ENCODE peak calls at places on chromosomes 6 and 20, in six cellular contexts. One of them, this sample, is unnamed.

GRCh38 chr6:135568366-135568765 is 70.8 kb upstream of the AHI1 start:
- DNase-seq in CD4-positive, alpha-beta T cell: peak; percentile 1
- DNase-seq in B cell: no peak
- DNase-seq in Calu3: no peak
- DNase-seq in fibroblast of pulmonary artery: peak; percentile 90
- DNase-seq in ascending aorta: no peak
- DNase-seq in this sample: peak; percentile 44

GRCh38 chr20:1324598-1325172 is 4.3 kb downstream of the SDCBP2 start:
- DNase-seq in CD4-positive, alpha-beta T cell: no peak
- DNase-seq in B cell: peak; percentile 35
- DNase-seq in Calu3: no peak
- DNase-seq in fibroblast of pulmonary artery: peak; percentile 82
- DNase-seq in ascending aorta: peak; percentile 79
- DNase-seq in this sample: no peak

GRCh38 chr6:98845201-98846020 is 11.0 kb downstream of the POU3F2 start:
- DNase-seq in ascending aorta: peak; percentile 81
- DNase-seq in B cell: no peak
- DNase-seq in Calu3: peak; percentile 83
- DNase-seq in fibroblast of pulmonary artery: peak; percentile 87
- DNase-seq in CD4-positive, alpha-beta T cell: peak; percentile 62
- DNase-seq in this sample: peak; percentile 84

GRCh38 chr20:62792182-62792939 is 3.9 kb upstream of the MRGBP start:
- DNase-seq in B cell: no peak
- DNase-seq in CD4-positive, alpha-beta T cell: no peak
- DNase-seq in fibroblast of pulmonary artery: no peak
- DNase-seq in Calu3: peak; percentile 36
- DNase-seq in ascending aorta: no peak
- DNase-seq in this sample: no peak

GRCh38 chr20:44409132-44409600 is 53.7 kb downstream of the HNF4A start:
- DNase-seq in CD4-positive, alpha-beta T cell: no peak
- DNase-seq in ascending aorta: no peak
- DNase-seq in Calu3: no peak
- DNase-seq in fibroblast of pulmonary artery: peak; percentile 28
- DNase-seq in B cell: no peak
- DNase-seq in this sample: no peak

GRCh38 chr6:136983692-136984091 is 61.1 kb downstream of the IL20RA start:
- DNase-seq in CD4-positive, alpha-beta T cell: no peak
- DNase-seq in B cell: no peak
- DNase-seq in fibroblast of pulmonary artery: no peak
- DNase-seq in ascending aorta: no peak
- DNase-seq in Calu3: no peak
- DNase-seq in this sample: no peak

GRCh38 chr20:1863296-1863695 is 31.9 kb upstream of the SIRPA start:
- DNase-seq in Calu3: no peak
- DNase-seq in CD4-positive, alpha-beta T cell: no peak
- DNase-seq in B cell: no peak
- DNase-seq in fibroblast of pulmonary artery: no peak
- DNase-seq in ascending aorta: no peak
- DNase-seq in this sample: no peak

GRCh38 chr6:160173806-160174205 is 52.2 kb downstream of the SLC22A1 start:
- DNase-seq in B cell: no peak
- DNase-seq in fibroblast of pulmonary artery: no peak
- DNase-seq in CD4-positive, alpha-beta T cell: no peak
- DNase-seq in Calu3: no peak
- DNase-seq in ascending aorta: no peak
- DNase-seq in this sample: no peak

GRCh38 chr20:60803335-60804070 is 448.6 kb upstream of the CDH4 start:
- DNase-seq in B cell: no peak
- DNase-seq in fibroblast of pulmonary artery: no peak
- DNase-seq in CD4-positive, alpha-beta T cell: no peak
- DNase-seq in ascending aorta: no peak
- DNase-seq in Calu3: no peak
- DNase-seq in this sample: no peak

GRCh38 chr20:17938889-17939619 is 29.5 kb downstream of the SNX5 start:
- DNase-seq in B cell: peak; percentile 61
- DNase-seq in ascending aorta: peak; percentile 79
- DNase-seq in fibroblast of pulmonary artery: peak; percentile 74
- DNase-seq in CD4-positive, alpha-beta T cell: peak; percentile 25
- DNase-seq in Calu3: peak; percentile 24
- DNase-seq in this sample: peak; percentile 74
- TF ChIP-seq CTCF in B cell: peak; percentile 88
- TF ChIP-seq CTCF in ascending aorta: peak; percentile 85
- TF ChIP-seq CTCF in fibroblast of pulmonary artery: peak; percentile 97
- TF ChIP-seq CTCF in CD4-positive, alpha-beta T cell: peak; percentile 78
- TF ChIP-seq CTCF in Calu3: peak; percentile 52
- TF ChIP-seq CTCF in this sample: peak; percentile 95

DNA sequence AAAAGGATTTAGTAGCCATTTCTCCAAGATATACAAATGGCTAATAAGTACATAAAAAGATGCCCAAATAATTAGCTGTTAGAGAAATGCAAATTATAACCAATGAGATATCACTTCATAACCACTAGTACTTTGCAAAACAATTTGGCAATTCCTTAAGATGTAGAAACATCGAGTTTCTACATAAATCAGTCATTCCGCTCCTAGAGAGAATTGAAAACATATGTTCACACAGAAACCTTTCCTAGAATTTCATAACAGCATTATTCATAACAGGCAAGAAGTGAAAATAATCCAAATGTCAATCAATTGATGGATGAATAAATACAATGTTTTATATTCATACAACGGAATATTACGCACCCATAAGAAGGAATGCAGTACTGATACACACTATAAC is 20.5 kb upstream of the NT5E start:
- DNase-seq in Calu3: no peak
- DNase-seq in CD4-positive, alpha-beta T cell: no peak
- DNase-seq in ascending aorta: no peak
- DNase-seq in B cell: no peak
- DNase-seq in fibroblast of pulmonary artery: no peak
- DNase-seq in this sample: no peak
- TF ChIP-seq CTCF in Calu3: no peak
- TF ChIP-seq CTCF in CD4-positive, alpha-beta T cell: no peak
- TF ChIP-seq CTCF in ascending aorta: no peak
- TF ChIP-seq CTCF in B cell: no peak
- TF ChIP-seq CTCF in fibroblast of pulmonary artery: no peak
- TF ChIP-seq CTCF in this sample: no peak

GRCh38 chr6:36962874-36963273 is 8.3 kb downstream of the PI16 start:
- DNase-seq in CD4-positive, alpha-beta T cell: peak; percentile 72
- DNase-seq in Calu3: peak; percentile 69
- DNase-seq in fibroblast of pulmonary artery: peak; percentile 68
- DNase-seq in ascending aorta: peak; percentile 83
- DNase-seq in B cell: peak; percentile 89
- DNase-seq in this sample: peak; percentile 88

GRCh38 chr6:36964349-36964748 is 9.8 kb downstream of the PI16 start:
- DNase-seq in ascending aorta: no peak
- DNase-seq in Calu3: no peak
- DNase-seq in B cell: no peak
- DNase-seq in fibroblast of pulmonary artery: no peak
- DNase-seq in CD4-positive, alpha-beta T cell: no peak
- DNase-seq in this sample: no peak

GRCh38 chr6:36963451-36964290 is 9.1 kb downstream of the PI16 start:
- DNase-seq in CD4-positive, alpha-beta T cell: peak; percentile 23
- DNase-seq in B cell: peak; percentile 58
- DNase-seq in Calu3: no peak
- DNase-seq in fibroblast of pulmonary artery: no peak
- DNase-seq in ascending aorta: no peak
- DNase-seq in this sample: no peak

GRCh38 chr6:36967301-36967700 is 12.8 kb downstream of the PI16 start:
- DNase-seq in fibroblast of pulmonary artery: no peak
- DNase-seq in CD4-positive, alpha-beta T cell: no peak
- DNase-seq in B cell: no peak
- DNase-seq in Calu3: no peak
- DNase-seq in ascending aorta: no peak
- DNase-seq in this sample: no peak

GRCh38 chr6:36964908-36965307 is 10.4 kb downstream of the PI16 start:
- DNase-seq in CD4-positive, alpha-beta T cell: no peak
- DNase-seq in B cell: no peak
- DNase-seq in ascending aorta: no peak
- DNase-seq in fibroblast of pulmonary artery: no peak
- DNase-seq in Calu3: no peak
- DNase-seq in this sample: no peak
- TF ChIP-seq CTCF in CD4-positive, alpha-beta T cell: no peak
- TF ChIP-seq CTCF in B cell: no peak
- TF ChIP-seq CTCF in ascending aorta: no peak
- TF ChIP-seq CTCF in fibroblast of pulmonary artery: no peak
- TF ChIP-seq CTCF in Calu3: no peak
- TF ChIP-seq CTCF in this sample: no peak

DNA sequence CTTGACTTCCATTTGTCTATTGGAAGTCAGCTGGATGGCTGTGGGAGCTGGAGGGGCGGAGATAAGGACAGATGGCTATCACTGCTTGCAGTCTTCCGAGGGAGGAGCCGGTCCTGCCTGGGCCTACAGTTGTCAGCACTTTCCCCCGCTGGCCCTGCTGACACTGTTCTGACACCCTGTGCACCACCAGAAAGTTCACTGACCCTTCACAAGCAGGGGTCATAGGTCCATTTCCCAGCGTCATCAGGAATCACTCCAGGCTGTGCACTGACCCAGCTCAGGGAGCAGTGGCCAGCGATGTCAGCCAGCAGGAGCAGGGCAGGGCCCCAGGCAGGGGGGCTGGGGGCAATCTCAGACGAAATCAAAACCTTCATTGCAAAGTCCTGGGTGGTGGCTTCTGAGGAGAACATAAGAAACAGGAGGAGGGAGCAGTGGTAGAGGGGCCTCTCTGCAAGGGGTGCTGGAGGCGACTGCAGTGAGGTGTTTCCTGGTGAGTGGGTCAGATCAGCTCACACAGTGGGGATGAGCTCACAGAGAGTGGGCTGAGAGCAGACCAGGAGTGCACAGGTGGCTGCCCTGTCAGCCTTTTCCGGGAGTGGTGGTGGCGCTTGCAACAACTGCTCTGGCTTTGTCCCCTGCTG is 26.5 kb upstream of the PLEKHG1 start:
- DNase-seq in Calu3: no peak
- DNase-seq in B cell: no peak
- DNase-seq in fibroblast of pulmonary artery: no peak
- DNase-seq in CD4-positive, alpha-beta T cell: no peak
- DNase-seq in ascending aorta: no peak
- DNase-seq in this sample: no peak
- TF ChIP-seq CTCF in Calu3: no peak
- TF ChIP-seq CTCF in B cell: no peak
- TF ChIP-seq CTCF in fibroblast of pulmonary artery: no peak
- TF ChIP-seq CTCF in CD4-positive, alpha-beta T cell: no peak
- TF ChIP-seq CTCF in ascending aorta: no peak
- TF ChIP-seq CTCF in this sample: no peak